ENCODE peak calls at places on chromosomes 7 and 10, in six cellular contexts. I, P, J, W, T and D are unnamed samples. For H3K36me3, the result is how much of the 10 kb centered on the place peaks cover.

GRCh38 chr7:32479574-32480200 is 10.5 kb downstream of the LSM5 start:
- DNase-seq in I (no peak), P (no peak), J (no peak), W (no peak), T (peak), D (peak)

GRCh38 chr7:105652359-105652993 is 71.2 kb upstream of the EFCAB10 start:
- DNase-seq in I (peak), P (peak), J (peak), W (peak), T (peak), D (peak)

GRCh38 chr7:35596061-35596460 is 98.9 kb downstream of the HERPUD2 start:
- DNase-seq in I (no peak), P (no peak), J (no peak), W (no peak), T (peak), D (peak)

GRCh38 chr7:151827620-151828019 is 49.3 kb downstream of the PRKAG2 start:
- DNase-seq in I (no peak), P (no peak), J (no peak), W (no peak), T (no peak), D (no peak)

GRCh38 chr10:13099144-13099665 is 758 bp upstream of the OPTN start:
- DNase-seq in I (no peak), P (no peak), J (no peak), W (peak), T (peak), D (peak)

GRCh38 chr7:73758581-73759138 is 11.4 kb downstream of the CLDN3 start:
- DNase-seq in I (no peak), P (peak), J (no peak), W (no peak), T (peak), D (no peak)

GRCh38 chr10:3714526-3714925 is 70.5 kb downstream of the KLF6 start:
- DNase-seq in I (no peak), P (no peak), J (no peak), W (no peak), T (no peak), D (no peak)

GRCh38 chr10:112394475-112394875 is 20.6 kb downstream of the ACSL5 start:
- DNase-seq in I (peak), P (no peak), J (peak), W (no peak), T (no peak), D (no peak)

GRCh38 chr10:80407836-80408197 is 534 bp upstream of the PRXL2A start:
- DNase-seq in I (peak), P (peak), J (no peak), W (no peak), T (peak), D (no peak)

GRCh38 chr10:25483999-25484398 is 309.2 kb downstream of the GPR158 start:
- DNase-seq in I (no peak), P (no peak), J (no peak), W (no peak), T (no peak), D (no peak)

GRCh38 chr7:141956084-141956483 is 9.3 kb upstream of the CLEC5A start:
- DNase-seq in I (no peak), P (no peak), J (no peak), W (no peak), T (no peak), D (no peak)

GRCh38 chr7:305410-306151 is 15.6 kb downstream of the FOXL3 start:
- DNase-seq in I (peak), P (peak), J (no peak), W (no peak), T (no peak), D (no peak)

GRCh38 chr7:158729646-158730382 is 25.2 kb upstream of the NCAPG2 start:
- DNase-seq in I (no peak), P (no peak), J (no peak), W (no peak), T (no peak), D (no peak)

GRCh38 chr10:6396652-6397051 is 183.4 kb downstream of the PRKCQ start:
- DNase-seq in I (no peak), P (no peak), J (no peak), W (no peak), T (no peak), D (peak)
- H3K36me3 ChIP-seq in I (under half), P (under half), J (under half), W (under half), T (under half), D (under half)

GRCh38 chr10:15542817-15543216 is 171.7 kb upstream of the FAM171A1 start:
- DNase-seq in I (no peak), P (no peak), J (no peak), W (no peak), T (no peak), D (no peak)

GRCh38 chr10:15539262-15539661 is 168.2 kb upstream of the FAM171A1 start:
- DNase-seq in I (no peak), P (no peak), J (no peak), W (no peak), T (no peak), D (peak)

GRCh38 chr10:15543994-15544393 is 172.9 kb upstream of the FAM171A1 start:
- DNase-seq in I (no peak), P (no peak), J (no peak), W (no peak), T (no peak), D (no peak)

GRCh38 chr10:15540729-15541128 is 169.6 kb upstream of the FAM171A1 start:
- DNase-seq in I (no peak), P (no peak), J (no peak), W (no peak), T (no peak), D (no peak)

GRCh38 chr10:15541376-15541775 is 170.3 kb upstream of the FAM171A1 start:
- DNase-seq in I (no peak), P (no peak), J (no peak), W (no peak), T (no peak), D (no peak)
- H3K36me3 ChIP-seq in I (under half), P (under half), J (under half), W (under half), T (under half), D (under half)

DNA sequence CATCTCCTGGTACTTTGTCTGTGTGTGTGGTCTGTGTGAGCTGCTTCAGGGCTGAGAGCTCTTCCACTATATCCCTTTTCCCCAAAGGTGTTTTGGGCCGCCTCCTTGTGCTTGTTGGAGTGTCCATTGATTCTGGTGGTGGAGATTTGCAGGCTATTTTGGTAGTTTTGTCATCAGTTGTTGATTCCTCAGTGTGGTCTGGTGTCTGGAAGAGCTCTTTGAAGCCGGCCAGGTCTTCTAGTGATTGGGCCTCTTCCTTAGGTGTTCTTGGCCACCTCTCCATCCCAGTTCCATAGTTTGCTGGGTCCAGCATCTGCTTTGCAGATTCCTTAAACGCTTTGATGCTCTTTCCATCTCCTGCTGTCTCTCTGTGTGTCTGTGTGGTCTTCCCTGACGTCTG is 20.8 kb downstream of the MKI67 start:
- DNase-seq in I (no peak), P (no peak), J (no peak), W (no peak), T (no peak), D (no peak)
- H3K36me3 ChIP-seq in I (under half), P (under half), J (under half), W (half or more), T (half or more), D (half or more)

GRCh38 chr7:149223176-149223575 is 16.3 kb upstream of the ZNF212 start:
- DNase-seq in I (no peak), P (no peak), J (no peak), W (no peak), T (no peak), D (no peak)
- H3K36me3 ChIP-seq in I (half or more), P (half or more), J (half or more), W (under half), T (half or more), D (under half)

GRCh38 chr10:114755537-114755936 is 66.0 kb upstream of the FHIP2A start:
- DNase-seq in I (no peak), P (no peak), J (no peak), W (no peak), T (no peak), D (no peak)
- H3K36me3 ChIP-seq in I (under half), P (under half), J (under half), W (under half), T (under half), D (under half)

DNA sequence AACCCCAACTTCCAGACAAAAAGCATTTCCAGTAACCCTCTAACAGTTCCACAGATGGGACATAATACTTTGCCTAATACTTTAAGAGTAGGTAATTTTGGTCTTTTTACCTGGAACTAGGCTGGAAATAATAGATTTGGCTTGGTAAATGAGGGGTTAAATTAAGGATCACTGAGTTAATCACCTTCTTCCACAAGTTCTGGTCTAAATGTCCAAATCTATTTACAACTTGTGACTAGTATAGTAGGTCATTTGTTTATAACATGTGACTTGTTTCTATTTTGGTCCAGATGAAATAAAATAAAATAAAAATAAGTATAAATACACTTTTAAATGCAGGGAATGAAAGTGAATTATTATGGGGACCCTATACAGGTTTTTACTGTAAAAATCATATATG is 80.1 kb downstream of the PRKCQ start:
- DNase-seq in I (no peak), P (no peak), J (no peak), W (no peak), T (no peak), D (no peak)
- H3K36me3 ChIP-seq in I (under half), P (under half), J (under half), W (under half), T (under half), D (under half)

GRCh38 chr7:44762726-44763522 is 14.3 kb downstream of the ZMIZ2 start:
- DNase-seq in I (no peak), P (no peak), J (no peak), W (no peak), T (no peak), D (no peak)
- H3K36me3 ChIP-seq in I (half or more), P (half or more), J (half or more), W (half or more), T (under half), D (under half)

GRCh38 chr7:99452541-99452940 is 13.4 kb downstream of the ATP5MF start:
- DNase-seq in I (no peak), P (no peak), J (no peak), W (no peak), T (no peak), D (no peak)

GRCh38 chr7:99447943-99448342 is 9.2 kb downstream of the CPSF4 start:
- DNase-seq in I (no peak), P (no peak), J (no peak), W (no peak), T (no peak), D (peak)

GRCh38 chr7:99446096-99446495 is 7.4 kb downstream of the CPSF4 start:
- DNase-seq in I (no peak), P (no peak), J (no peak), W (no peak), T (no peak), D (no peak)

GRCh38 chr7:99451936-99452335 is 13.2 kb downstream of the CPSF4 start:
- DNase-seq in I (no peak), P (no peak), J (no peak), W (no peak), T (no peak), D (no peak)

GRCh38 chr7:99448855-99449254 is 10.1 kb downstream of the CPSF4 start:
- DNase-seq in I (no peak), P (no peak), J (no peak), W (no peak), T (no peak), D (no peak)
- H3K36me3 ChIP-seq in I (half or more), P (half or more), J (half or more), W (half or more), T (half or more), D (under half)

GRCh38 chr10:101952196-101952595 is 103.8 kb downstream of the ARMH3 start:
- DNase-seq in I (no peak), P (no peak), J (no peak), W (no peak), T (no peak), D (no peak)
- H3K36me3 ChIP-seq in I (under half), P (half or more), J (under half), W (under half), T (under half), D (under half)

GRCh38 chr7:129730159-129730558 is 118.6 kb downstream of the NRF1 start:
- DNase-seq in I (no peak), P (no peak), J (no peak), W (no peak), T (no peak), D (no peak)

GRCh38 chr7:129739427-129739826 is 127.9 kb downstream of the NRF1 start:
- DNase-seq in I (no peak), P (no peak), J (no peak), W (no peak), T (no peak), D (peak)

GRCh38 chr7:129728875-129729467 is 117.5 kb downstream of the NRF1 start:
- DNase-seq in I (no peak), P (no peak), J (no peak), W (no peak), T (no peak), D (no peak)

GRCh38 chr7:129729511-129729910 is 118.0 kb downstream of the NRF1 start:
- DNase-seq in I (no peak), P (no peak), J (no peak), W (no peak), T (no peak), D (no peak)

GRCh38 chr7:129734400-129734799 is 122.9 kb downstream of the NRF1 start:
- DNase-seq in I (no peak), P (no peak), J (no peak), W (no peak), T (no peak), D (no peak)
- H3K36me3 ChIP-seq in I (half or more), P (half or more), J (under half), W (under half), T (under half), D (under half)